ENCODE peak calls at places on chromosomes 6 and 20, in ten cellular contexts. P is HCT116, G is A549, R is SK-N-SH, C is tibial artery, N is OCI-LY7, K is suprapubic skin, M is neuronal stem cell, W is ovary, B is prostate gland. J is an unnamed sample. For H3K4me1, the result is how much of the 10 kb centered on the place peaks cover.

GRCh38 chr6:44535967-44536366 is 148.5 kb downstream of the CDC5L start:
- DNase-seq in P (no peak), B (no peak), M (no peak), R (no peak), G (no peak), W (no peak), N (no peak), C (no peak), K (no peak), J (no peak)

GRCh38 chr6:122766256-122766655 is 13.3 kb upstream of the FABP7 start:
- DNase-seq in R (no peak), G (no peak), C (no peak), K (no peak), N (no peak), W (no peak), B (no peak), P (no peak), M (no peak), J (no peak)

GRCh38 chr6:166101819-166102419 is 65.7 kb downstream of the TBXT start:
- DNase-seq in M (no peak), G (no peak), C (no peak), K (no peak), W (no peak), R (no peak), P (no peak), B (no peak), N (no peak), J (no peak)

GRCh38 chr6:71181565-71181964 is 107.0 kb upstream of the OGFRL1 start:
- DNase-seq in R (no peak), M (peak), P (peak), B (no peak), C (no peak), W (no peak), N (no peak), G (peak), K (no peak), J (no peak)

GRCh38 chr6:106546322-106547052 is 82.8 kb downstream of the RTN4IP1 start:
- DNase-seq in C (no peak), K (no peak), W (no peak), R (no peak), M (no peak), B (no peak), N (no peak), P (peak), G (peak), J (no peak)

GRCh38 chr6:51868591-51869355 is 218.6 kb downstream of the PKHD1 start:
- DNase-seq in B (no peak), N (no peak), G (no peak), M (no peak), P (no peak), R (no peak), K (no peak), C (no peak), W (no peak), J (no peak)

GRCh38 chr6:107064579-107065065 is 36.6 kb downstream of the MTRES1 start:
- DNase-seq in R (no peak), G (no peak), K (no peak), N (no peak), M (no peak), B (no peak), W (peak), P (no peak), C (no peak), J (peak)

GRCh38 chr20:16699287-16699686 is 30.5 kb upstream of the SNRPB2 start:
- DNase-seq in M (no peak), N (no peak), C (no peak), P (no peak), G (no peak), R (peak), B (no peak), W (no peak), K (no peak), J (no peak)

GRCh38 chr6:36130672-36131516 is 581 bp downstream of the MAPK13 start:
- DNase-seq in M (peak), C (no peak), N (no peak), B (peak), W (no peak), G (no peak), R (no peak), K (no peak), P (peak), J (peak)

GRCh38 chr6:4067673-4068072 is 11.3 kb downstream of the FAM217A start:
- DNase-seq in G (no peak), N (no peak), M (no peak), C (no peak), B (no peak), K (no peak), P (no peak), W (no peak), R (no peak), J (no peak)

GRCh38 chr6:149079911-149080501 is 237.5 kb upstream of the TAB2 start:
- DNase-seq in G (no peak), P (no peak), M (no peak), B (peak), N (no peak), C (peak), K (no peak), W (peak), R (no peak), J (no peak)

GRCh38 chr6:54515013-54515412 is 206.8 kb downstream of the TINAG start:
- DNase-seq in G (no peak), B (no peak), N (no peak), K (no peak), M (no peak), C (no peak), P (no peak), R (no peak), W (no peak), J (no peak)

GRCh38 chr6:169035381-169036280 is 218.0 kb downstream of the THBS2 start:
- DNase-seq in B (no peak), K (no peak), R (peak), N (no peak), W (no peak), G (no peak), P (no peak), M (no peak), C (no peak), J (no peak)

GRCh38 chr6:903746-904145 is 210.8 kb upstream of the EXOC2 start:
- DNase-seq in N (no peak), G (no peak), K (no peak), R (no peak), B (no peak), P (no peak), M (no peak), W (no peak), C (no peak), J (no peak)

GRCh38 chr6:22614541-22614940 is 45.2 kb downstream of the HDGFL1 start:
- DNase-seq in M (no peak), B (no peak), C (no peak), P (no peak), R (no peak), G (no peak), K (no peak), N (no peak), W (no peak), J (no peak)

GRCh38 chr20:14407336-14407735 is 69.9 kb upstream of the FLRT3 start:
- DNase-seq in K (no peak), W (no peak), N (no peak), B (no peak), M (no peak), P (no peak), G (no peak), R (no peak), C (no peak), J (no peak)

GRCh38 chr20:14404515-14404914 is 67.1 kb upstream of the FLRT3 start:
- DNase-seq in M (no peak), G (no peak), K (no peak), P (no peak), B (no peak), C (no peak), W (no peak), N (no peak), R (no peak), J (no peak)

GRCh38 chr20:14401479-14402138 is 64.2 kb upstream of the FLRT3 start:
- DNase-seq in W (no peak), C (no peak), B (no peak), G (no peak), M (peak), K (no peak), R (peak), P (no peak), N (no peak), J (peak)

GRCh38 chr20:14410869-14411555 is 73.6 kb upstream of the FLRT3 start:
- DNase-seq in G (no peak), B (no peak), K (no peak), C (no peak), P (no peak), M (no peak), W (no peak), R (no peak), N (no peak), J (no peak)

GRCh38 chr20:14406495-14406894 is 69.1 kb upstream of the FLRT3 start:
- DNase-seq in C (no peak), N (no peak), W (no peak), K (no peak), M (no peak), B (no peak), P (no peak), R (no peak), G (peak), J (no peak)
- H3K27ac ChIP-seq in C (no peak), N (no peak), W (no peak), K (no peak), M (no peak), B (no peak), P (no peak), R (no peak), G (peak), J (no peak)

GRCh38 chr20:50108571-50109235 is 4.2 kb downstream of the UBE2V1 start:
- DNase-seq in W (no peak), K (peak), C (no peak), N (no peak), B (no peak), P (no peak), M (no peak), R (no peak), G (no peak), J (no peak)
- H3K4me1 ChIP-seq in W (under half), K (half or more), C (half or more), N (under half), B (under half), P (half or more), M (under half), R (half or more), G (half or more), J (under half)

DNA sequence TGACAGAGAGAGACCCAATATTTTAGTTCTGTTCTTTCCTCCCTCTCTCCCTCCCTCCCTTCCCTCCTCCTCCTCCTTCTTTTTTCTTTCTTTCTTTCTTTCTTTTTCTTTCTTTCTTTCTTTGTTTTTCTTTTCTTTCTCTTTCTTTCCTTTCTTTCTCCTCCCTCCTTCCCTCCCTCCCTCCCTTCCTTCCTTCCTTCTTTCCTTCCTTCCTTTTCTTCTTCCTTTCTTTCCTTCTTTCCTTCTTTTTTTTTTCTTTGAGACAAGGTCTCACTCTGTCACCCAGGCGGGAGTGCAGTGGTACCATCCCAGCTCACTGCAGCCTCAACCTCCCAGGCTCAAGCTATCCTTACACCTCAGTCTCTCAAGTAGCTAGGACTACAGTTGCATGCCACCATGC is 28.4 kb downstream of the ARHGAP40 start:
- DNase-seq in W (no peak), G (no peak), N (no peak), P (no peak), B (no peak), K (no peak), R (no peak), C (no peak), M (no peak), J (no peak)
- H3K27ac ChIP-seq in W (no peak), G (no peak), N (no peak), P (no peak), B (no peak), K (no peak), R (no peak), C (no peak), M (no peak), J (no peak)

DNA sequence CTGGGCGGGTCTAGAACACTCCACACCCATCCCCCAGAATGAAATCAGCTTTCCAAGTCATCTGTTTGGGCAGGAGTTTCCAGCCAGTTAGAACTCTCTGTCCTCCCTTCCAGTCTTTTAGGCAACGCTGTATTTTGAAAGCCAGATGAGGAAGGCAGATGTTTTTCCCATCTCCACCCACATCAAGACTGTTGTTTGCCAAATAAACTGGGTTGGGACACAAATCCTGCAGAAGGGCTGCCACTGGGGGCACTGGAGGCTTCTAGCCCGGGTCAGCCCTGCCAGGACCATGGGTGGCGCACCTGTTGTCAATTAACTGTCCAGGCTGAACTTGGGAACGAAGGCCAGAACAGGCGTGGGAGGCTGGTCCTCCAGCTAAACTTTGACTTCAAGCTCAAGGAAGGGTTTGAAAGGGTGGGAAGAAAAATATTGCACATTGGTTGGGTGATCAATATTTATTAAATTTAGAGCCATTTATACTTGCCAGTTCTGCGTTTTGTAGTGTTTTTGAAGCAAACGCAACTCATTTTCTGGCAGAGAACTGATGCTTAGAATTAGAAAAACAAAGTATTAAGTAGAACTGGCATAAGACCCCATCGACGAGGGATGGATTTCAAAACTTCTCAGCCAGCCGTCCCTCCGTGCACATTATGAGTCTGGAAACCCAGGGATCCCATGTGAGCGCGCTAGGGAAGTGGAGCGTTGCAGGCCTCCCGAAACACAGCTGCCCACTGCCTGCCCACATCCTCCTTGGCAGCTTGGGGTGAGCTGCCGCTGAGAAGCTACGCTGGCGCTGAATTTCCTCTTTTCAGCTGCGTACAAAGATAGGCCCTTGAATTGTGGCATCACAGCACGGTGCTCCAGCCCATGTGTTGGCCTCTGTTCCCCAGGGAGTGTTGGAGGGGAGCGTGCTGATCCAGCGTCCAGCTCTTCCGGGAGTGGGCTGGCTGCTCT is 297.4 kb downstream of the QKI start:
- DNase-seq in G (no peak), R (peak), M (no peak), P (no peak), K (peak), W (no peak), N (peak), C (peak), B (no peak), J (peak)
- H3K4me1 ChIP-seq in G (under half), R (under half), M (under half), P (under half), K (half or more), W (under half), N (half or more), C (under half), B (under half), J (under half)

GRCh38 chr6:132932566-132932965 is 118.2 kb downstream of the RPS12 start:
- DNase-seq in B (peak), C (no peak), N (no peak), K (no peak), P (no peak), R (no peak), M (no peak), W (no peak), G (no peak), J (no peak)

GRCh38 chr6:132937466-132937906 is 123.1 kb downstream of the RPS12 start:
- DNase-seq in W (no peak), R (peak), G (peak), P (peak), K (no peak), B (peak), N (peak), M (peak), C (no peak), J (peak)

GRCh38 chr6:132933085-132933484 is 118.7 kb downstream of the RPS12 start:
- DNase-seq in C (no peak), B (no peak), K (no peak), P (no peak), M (peak), N (no peak), W (no peak), R (no peak), G (no peak), J (no peak)

GRCh38 chr6:132934496-132934895 is 120.1 kb downstream of the RPS12 start:
- DNase-seq in G (no peak), R (no peak), N (no peak), C (no peak), W (no peak), P (no peak), B (no peak), M (no peak), K (no peak), J (no peak)

DNA sequence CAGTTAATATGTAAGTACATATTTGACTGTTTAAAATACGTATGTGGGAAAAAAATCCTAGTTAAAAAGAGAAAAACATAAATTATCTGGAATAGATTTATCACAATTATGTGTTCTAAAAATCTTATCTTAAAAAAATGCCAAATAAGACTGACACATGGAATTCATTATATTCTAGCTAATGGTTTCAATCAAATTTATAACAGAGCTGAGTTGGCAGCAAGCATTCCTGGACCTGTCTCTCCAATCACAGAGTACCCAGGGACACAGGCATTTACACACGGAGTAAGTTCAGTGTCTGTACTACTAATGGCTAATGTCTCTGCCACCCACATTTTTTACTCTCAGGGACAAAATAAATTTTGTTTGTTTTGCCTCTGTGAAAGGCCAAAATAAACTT is 122.3 kb downstream of the RPS12 start:
- DNase-seq in C (no peak), P (no peak), K (no peak), M (no peak), G (no peak), R (peak), W (no peak), B (no peak), N (no peak), J (no peak)
- H3K27ac ChIP-seq in C (no peak), P (no peak), K (no peak), M (no peak), G (no peak), R (no peak), W (no peak), B (no peak), N (no peak), J (no peak)

J was measured in colonic mucosa.